ENCODE peak calls at places on chromosomes 13 and 19, in ten cellular contexts. E is tibial nerve; N is fibroblast of lung; T is mucosa of descending colon; G is AG04450; A is heart right ventricle; H is ovary; Z is left ventricle myocardium inferior; Q is IMR-90; C is CD8-positive, alpha-beta T cell. R is an unnamed sample.

GRCh38 chr13:49571299-49572240 is 13.8 kb downstream of the RCBTB1 start:
- DNase-seq in Q (no peak), H (no peak), E (no peak), A (no peak), G (no peak), T (no peak), C (no peak), Z (no peak), N (no peak), R (no peak)

GRCh38 chr13:104422668-104423067 is 1356.5 kb upstream of the SLC10A2 start:
- DNase-seq in H (no peak), A (no peak), C (no peak), Q (no peak), N (no peak), G (no peak), E (no peak), T (no peak), Z (no peak), R (no peak)

GRCh38 chr13:86838411-86839120 is 832.6 kb upstream of the SLITRK5 start:
- DNase-seq in Q (no peak), A (no peak), Z (no peak), H (no peak), G (no peak), C (no peak), T (no peak), E (no peak), N (no peak), R (no peak)

GRCh38 chr19:40702337-40703012 is 12.0 kb upstream of the NUMBL start:
- DNase-seq in Z (peak), T (peak), H (no peak), G (no peak), N (peak), E (no peak), A (peak), C (no peak), Q (no peak), R (no peak)

GRCh38 chr19:5338661-5339469 is 1.7 kb downstream of the PTPRS start:
- DNase-seq in A (no peak), T (no peak), Z (no peak), Q (no peak), G (no peak), H (no peak), E (no peak), N (no peak), C (no peak), R (no peak)

GRCh38 chr19:33510728-33511255 is 10.8 kb downstream of the PEPD start:
- DNase-seq in N (no peak), T (no peak), C (no peak), E (no peak), H (no peak), G (no peak), Z (no peak), Q (no peak), A (no peak), R (no peak)

GRCh38 chr19:38743394-38744297 is 628 bp downstream of the CAPN12 start:
- DNase-seq in N (no peak), G (no peak), C (no peak), A (no peak), E (no peak), T (no peak), Z (no peak), H (no peak), Q (no peak), R (no peak)

GRCh38 chr19:35509861-35510625 is 3.4 kb downstream of the DMKN start:
- DNase-seq in G (no peak), T (peak), A (peak), E (peak), H (peak), N (peak), Z (peak), Q (peak), C (peak), R (peak)

GRCh38 chr19:48237057-48237456 is 18.7 kb downstream of the CARD8 start:
- DNase-seq in Q (no peak), G (no peak), A (no peak), E (no peak), C (no peak), H (no peak), Z (no peak), T (no peak), N (no peak), R (no peak)

GRCh38 chr13:44306401-44307192 is 67.0 kb upstream of the SERP2 start:
- DNase-seq in H (peak), Z (peak), N (peak), E (peak), C (no peak), Q (peak), A (peak), G (peak), T (peak), R (no peak)

GRCh38 chr13:53028637-53029121 is at the start of gene OLFM4:
- DNase-seq in Z (no peak), H (no peak), G (no peak), E (no peak), T (no peak), A (no peak), N (no peak), Q (no peak), C (no peak), R (no peak)

GRCh38 chr13:31896427-31896826 is 135.1 kb upstream of the FRY start:
- DNase-seq in E (no peak), Z (peak), T (no peak), N (peak), A (peak), H (no peak), C (no peak), G (no peak), Q (peak), R (no peak)

GRCh38 chr13:110607675-110608224 is 7.6 kb upstream of the NAXD start:
- DNase-seq in T (no peak), N (no peak), E (no peak), C (no peak), Q (no peak), A (no peak), Z (no peak), G (no peak), H (no peak), R (no peak)

GRCh38 chr19:40588110-40588854 is 11.6 kb downstream of the SHKBP1 start:
- DNase-seq in T (no peak), C (no peak), Q (no peak), H (no peak), N (peak), G (no peak), Z (no peak), E (no peak), A (no peak), R (no peak)

GRCh38 chr13:78971355-78971754 is 312.4 kb upstream of the OBI1 start:
- DNase-seq in T (no peak), A (no peak), N (no peak), Z (no peak), H (no peak), G (no peak), Q (no peak), C (no peak), E (no peak), R (no peak)

GRCh38 chr19:17654993-17655392 is 33.2 kb downstream of the UNC13A start:
- DNase-seq in Q (no peak), H (no peak), C (no peak), T (peak), A (no peak), Z (no peak), N (no peak), G (no peak), E (no peak), R (no peak)

GRCh38 chr13:48040059-48040458 is 2.5 kb downstream of the NUDT15 start:
- DNase-seq in Z (no peak), G (no peak), T (no peak), E (no peak), C (no peak), N (no peak), H (no peak), A (no peak), Q (no peak), R (no peak)

GRCh38 chr13:20567881-20568528 is 1.0 kb downstream of the IFT88 start:
- DNase-seq in G (no peak), A (no peak), E (no peak), C (no peak), T (no peak), Q (no peak), Z (no peak), N (no peak), H (peak), R (no peak)

GRCh38 chr13:73835138-73835721 is 299.0 kb downstream of the KLF12 start:
- DNase-seq in Z (no peak), C (no peak), G (no peak), Q (peak), H (no peak), T (no peak), A (no peak), E (no peak), N (peak), R (no peak)

GRCh38 chr13:93766719-93767118 is 540.1 kb downstream of the GPC6 start:
- DNase-seq in Z (no peak), E (no peak), C (no peak), Q (no peak), A (no peak), T (no peak), N (no peak), G (no peak), H (no peak), R (no peak)

GRCh38 chr19:40807147-40808020 is 8.4 kb downstream of the EGLN2 start:
- DNase-seq in Z (no peak), H (no peak), C (no peak), G (no peak), A (no peak), Q (no peak), N (no peak), T (peak), E (no peak), R (no peak)

GRCh38 chr13:32164622-32165268 is 133.2 kb downstream of the FRY start:
- DNase-seq in T (no peak), E (no peak), A (no peak), Q (peak), N (peak), Z (no peak), C (no peak), H (no peak), G (peak), R (no peak)

GRCh38 chr19:47430041-47430802 is 10.9 kb upstream of the MEIS3 start:
- DNase-seq in Q (peak), C (no peak), A (no peak), Z (no peak), E (peak), H (no peak), N (peak), T (peak), G (no peak), R (no peak)

GRCh38 chr19:5588441-5588840 is 20.7 kb upstream of the TINCR start:
- DNase-seq in Z (no peak), G (no peak), C (no peak), E (no peak), Q (no peak), T (peak), A (no peak), H (no peak), N (peak), R (no peak)

GRCh38 chr19:20482721-20483120 is 82.9 kb downstream of the ZNF737 start:
- DNase-seq in Q (no peak), N (no peak), A (no peak), H (no peak), C (peak), G (no peak), Z (no peak), T (no peak), E (no peak), R (no peak)

GRCh38 chr19:18798384-18799352 is 7.6 kb upstream of the COMP start:
- DNase-seq in G (no peak), E (no peak), T (peak), C (no peak), H (no peak), A (no peak), Q (no peak), Z (no peak), N (no peak), R (no peak)

GRCh38 chr13:110379358-110379757 is 72.3 kb downstream of the COL4A2 start:
- DNase-seq in H (no peak), E (no peak), T (no peak), N (no peak), Z (no peak), G (no peak), Q (no peak), A (no peak), C (no peak), R (no peak)

GRCh38 chr19:39951686-39952085 is 17.3 kb upstream of the FCGBP start:
- DNase-seq in C (peak), T (no peak), Q (peak), G (no peak), Z (no peak), A (no peak), N (peak), H (no peak), E (no peak), R (no peak)

GRCh38 chr13:51643114-51643881 is 59.0 kb downstream of the WDFY2 start:
- DNase-seq in G (peak), C (no peak), Q (peak), Z (no peak), A (no peak), T (no peak), N (peak), H (no peak), E (no peak), R (no peak)

GRCh38 chr13:104694397-104694796 is 1628.2 kb upstream of the SLC10A2 start:
- DNase-seq in E (no peak), H (no peak), G (no peak), N (no peak), T (no peak), Z (no peak), C (no peak), Q (no peak), A (no peak), R (no peak)

GRCh38 chr19:1453525-1454371 is 3.8 kb downstream of the APC2 start:
- DNase-seq in Q (no peak), E (peak), H (no peak), G (no peak), T (no peak), C (no peak), N (peak), Z (no peak), A (no peak), R (no peak)

GRCh38 chr13:35796627-35797026 is 320.1 kb upstream of the MAB21L1 start:
- DNase-seq in Z (no peak), A (no peak), N (peak), H (no peak), Q (no peak), T (no peak), G (no peak), C (no peak), E (no peak), R (no peak)

GRCh38 chr13:109297628-109298027 is 488.8 kb downstream of the IRS2 start:
- DNase-seq in T (no peak), E (no peak), A (no peak), Z (no peak), C (no peak), G (peak), N (peak), Q (peak), H (no peak), R (no peak)

GRCh38 chr13:112804374-112804773 is 114.5 kb downstream of the ATP11A start:
- DNase-seq in Z (no peak), C (no peak), Q (no peak), E (no peak), N (no peak), G (no peak), T (no peak), H (no peak), A (no peak), R (no peak)

GRCh38 chr13:88196106-88196505 is 524.9 kb downstream of the SLITRK5 start:
- DNase-seq in H (no peak), Q (no peak), T (no peak), G (no peak), Z (no peak), E (no peak), A (no peak), N (no peak), C (no peak), R (no peak)

GRCh38 chr19:6654347-6655310 is 15.3 kb downstream of the TNFSF14 start:
- DNase-seq in H (no peak), G (no peak), T (peak), Z (no peak), C (peak), A (no peak), N (no peak), E (no peak), Q (no peak), R (no peak)

GRCh38 chr13:65597839-65598818 is 1632.0 kb downstream of the PCDH9 start:
- DNase-seq in T (no peak), C (no peak), E (no peak), H (no peak), G (peak), A (no peak), Z (no peak), Q (peak), N (peak), R (no peak)

DNA sequence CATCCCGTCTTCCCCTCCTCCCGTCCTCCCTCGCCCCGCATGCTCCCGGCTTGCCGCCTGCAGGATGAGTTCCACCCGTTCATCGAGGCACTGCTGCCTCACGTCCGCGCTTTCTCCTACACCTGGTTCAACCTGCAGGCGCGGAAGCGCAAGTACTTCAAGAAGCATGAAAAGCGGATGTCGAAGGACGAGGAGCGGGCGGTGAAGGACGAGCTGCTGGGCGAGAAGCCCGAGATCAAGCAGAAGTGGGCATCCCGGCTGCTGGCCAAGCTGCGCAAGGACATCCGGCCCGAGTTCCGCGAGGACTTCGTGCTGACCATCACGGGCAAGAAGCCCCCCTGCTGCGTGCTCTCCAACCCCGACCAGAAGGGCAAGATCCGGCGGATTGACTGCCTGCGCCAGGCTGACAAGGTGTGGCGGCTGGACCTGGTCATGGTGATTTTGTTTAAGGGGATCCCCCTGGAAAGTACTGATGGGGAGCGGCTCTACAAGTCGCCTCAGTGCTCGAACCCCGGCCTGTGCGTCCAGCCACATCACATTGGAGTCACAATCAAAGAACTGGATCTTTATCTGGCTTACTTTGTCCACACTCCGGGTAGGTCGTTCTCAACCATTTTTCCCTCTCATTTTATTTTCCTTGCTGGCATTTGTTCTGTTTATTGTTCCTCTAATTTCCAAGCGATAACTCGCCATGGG is 29.8 kb downstream of the NFIX start:
- DNase-seq in G (no peak), C (no peak), H (peak), N (peak), E (no peak), Z (no peak), A (no peak), Q (no peak), T (peak), R (no peak)
- H3K4me3 ChIP-seq in G (peak), C (peak), H (peak), N (peak), E (peak), Z (peak), A (peak), Q (peak), T (no peak), R (peak)

GRCh38 chr13:71242191-71242590 is 624.8 kb downstream of the DACH1 start:
- DNase-seq in G (no peak), N (peak), T (no peak), A (no peak), H (no peak), Z (peak), Q (no peak), C (no peak), E (no peak), R (no peak)

GRCh38 chr13:71237332-71237731 is 629.7 kb downstream of the DACH1 start:
- DNase-seq in A (no peak), H (no peak), Q (no peak), N (no peak), Z (no peak), G (no peak), E (no peak), C (no peak), T (no peak), R (no peak)

GRCh38 chr13:71244181-71244580 is 622.8 kb downstream of the DACH1 start:
- DNase-seq in T (no peak), E (no peak), Q (no peak), H (no peak), N (no peak), C (no peak), Z (no peak), A (no peak), G (no peak), R (no peak)

DNA sequence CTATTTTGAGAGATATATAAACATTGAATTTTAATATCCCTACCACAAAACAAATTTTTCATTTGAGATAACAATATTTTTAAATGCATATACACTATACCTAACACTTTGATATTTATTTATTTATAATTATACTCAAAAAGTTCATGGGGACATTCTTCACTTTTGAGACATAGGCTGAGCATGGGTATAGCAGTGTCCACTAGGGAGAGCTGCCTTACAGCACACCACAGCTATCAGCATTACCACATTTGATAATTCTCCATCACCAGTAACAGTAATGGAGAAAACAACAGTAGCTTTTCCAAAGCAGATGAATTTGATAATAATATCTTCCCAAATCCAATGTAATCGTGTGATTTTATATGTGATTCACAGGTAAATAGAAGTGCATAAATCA is 626.1 kb downstream of the DACH1 start:
- DNase-seq in T (no peak), Q (no peak), G (no peak), Z (no peak), H (no peak), C (no peak), A (no peak), N (peak), E (no peak), R (no peak)
- TF ChIP-seq CTCF in T (no peak), Q (peak), G (peak), Z (peak), H (no peak), C (no peak), A (peak), N (peak), E (no peak), R (no peak)

GRCh38 chr13:98486412-98486811 is 90.5 kb downstream of the STK24 start:
- DNase-seq in H (no peak), T (no peak), E (no peak), N (no peak), Z (no peak), G (no peak), A (no peak), C (no peak), Q (no peak), R (no peak)

GRCh38 chr13:98482476-98483444 is 94.1 kb downstream of the STK24 start:
- DNase-seq in A (peak), N (peak), Z (peak), T (peak), H (peak), G (no peak), C (no peak), Q (peak), E (peak), R (peak)

GRCh38 chr13:98483636-98484288 is 93.1 kb downstream of the STK24 start:
- DNase-seq in Z (no peak), A (no peak), N (peak), G (no peak), H (no peak), E (no peak), C (no peak), T (no peak), Q (peak), R (no peak)

GRCh38 chr13:98485561-98485960 is 91.3 kb downstream of the STK24 start:
- DNase-seq in E (no peak), A (no peak), G (no peak), H (no peak), Z (no peak), C (no peak), N (no peak), Q (no peak), T (no peak), R (no peak)

GRCh38 chr13:98484289-98485219 is 92.4 kb downstream of the STK24 start:
- DNase-seq in A (peak), Z (peak), Q (peak), H (peak), N (peak), G (no peak), E (no peak), C (peak), T (peak), R (peak)
- H3K4me3 ChIP-seq in A (no peak), Z (peak), Q (no peak), H (no peak), N (no peak), G (peak), E (no peak), C (no peak), T (no peak), R (peak)

DNA sequence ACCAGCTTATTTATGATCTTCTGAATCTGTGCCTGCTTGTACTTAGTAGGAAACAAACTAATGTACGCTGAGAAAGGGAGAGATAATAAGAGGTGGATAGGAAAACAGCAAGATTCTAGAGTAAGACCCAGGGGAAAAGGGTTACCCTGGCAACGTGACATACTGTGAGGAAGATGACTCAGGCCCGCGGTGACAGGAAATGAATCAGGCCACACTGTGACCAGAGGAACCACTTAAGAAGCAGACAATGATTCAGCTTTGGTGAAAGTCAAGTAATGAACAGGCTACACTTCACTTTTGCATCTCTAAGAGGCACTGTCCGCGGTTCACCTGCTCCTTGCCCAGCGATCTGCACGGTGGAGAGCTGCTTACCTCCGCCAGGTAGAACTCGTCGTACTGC is 158.2 kb downstream of the NALCN start:
- DNase-seq in C (no peak), E (no peak), N (peak), Q (peak), T (no peak), Z (no peak), G (no peak), H (no peak), A (no peak), R (no peak)
- TF ChIP-seq CTCF in C (no peak), E (no peak), N (no peak), Q (no peak), T (no peak), Z (no peak), G (no peak), H (no peak), A (no peak), R (no peak)

R was measured in gastrocnemius medialis.